ENCODE peak calls at places on chromosome 4, in eight cellular contexts. L is bronchial epithelial cell, M is lung, D is fibroblast of mammary gland, N is astrocyte of the spinal cord, O is spleen, X is AG04450, U is glutamatergic neuron. C is an unnamed sample.

GRCh38 chr4:187380181-187380581 is 615.4 kb upstream of the ZFP42 start:
- DNase-seq in L (peak), M (peak), D (peak), N (no peak), O (no peak), X (no peak), U (peak), C (no peak)

GRCh38 chr4:125519376-125520171 is 204.8 kb downstream of the FAT4 start:
- DNase-seq in L (no peak), M (no peak), D (no peak), N (no peak), O (no peak), X (no peak), U (no peak), C (no peak)

GRCh38 chr4:121876070-121876469 is 5.8 kb upstream of the BBS7 start:
- DNase-seq in L (no peak), M (no peak), D (no peak), N (no peak), O (no peak), X (no peak), U (no peak), C (no peak)

GRCh38 chr4:138919094-138919936 is 96.3 kb upstream of the NOCT start:
- DNase-seq in L (peak), M (peak), D (peak), N (peak), O (peak), X (peak), U (peak), C (peak)

GRCh38 chr4:178140326-178140915 is 698.2 kb upstream of the AGA start:
- DNase-seq in L (no peak), M (no peak), D (no peak), N (no peak), O (no peak), X (no peak), U (no peak), C (no peak)

GRCh38 chr4:184950117-184950830 is 68.0 kb upstream of the HELT start:
- DNase-seq in L (no peak), M (peak), D (no peak), N (no peak), O (no peak), X (no peak), U (no peak), C (no peak)

GRCh38 chr4:8727546-8728510 is 135.3 kb downstream of the CPZ start:
- DNase-seq in L (no peak), M (no peak), D (no peak), N (no peak), O (peak), X (no peak), U (no peak), C (no peak)

GRCh38 chr4:26741491-26741871 is 119.2 kb upstream of the STIM2 start:
- DNase-seq in L (no peak), M (no peak), D (no peak), N (no peak), O (no peak), X (no peak), U (no peak), C (no peak)

GRCh38 chr4:122458625-122459024 is 2.1 kb upstream of the IL2 start:
- DNase-seq in L (peak), M (no peak), D (peak), N (peak), O (no peak), X (no peak), U (no peak), C (no peak)

GRCh38 chr4:161172396-161173026 is 991.3 kb downstream of the FSTL5 start:
- DNase-seq in L (peak), M (no peak), D (no peak), N (no peak), O (no peak), X (no peak), U (no peak), C (no peak)

GRCh38 chr4:57116245-57116644 is 6.1 kb upstream of the IGFBP7 start:
- DNase-seq in L (no peak), M (no peak), D (no peak), N (no peak), O (no peak), X (no peak), U (no peak), C (no peak)

GRCh38 chr4:10983274-10983673 is 298.7 kb upstream of the CLNK start:
- DNase-seq in L (peak), M (no peak), D (no peak), N (no peak), O (peak), X (no peak), U (no peak), C (no peak)

GRCh38 chr4:78776031-78776728 is at the start of gene BMP2K:
- DNase-seq in L (peak), M (peak), D (peak), N (peak), O (peak), X (no peak), U (peak), C (no peak)

GRCh38 chr4:39932776-39933402 is 44.8 kb downstream of the PDS5A start:
- DNase-seq in L (no peak), M (no peak), D (no peak), N (no peak), O (no peak), X (no peak), U (no peak), C (no peak)

GRCh38 chr4:22122062-22122461 is 173.5 kb upstream of the KCNIP4 start:
- DNase-seq in L (no peak), M (no peak), D (no peak), N (no peak), O (no peak), X (no peak), U (no peak), C (no peak)

GRCh38 chr4:151917145-151917775 is 156.5 kb upstream of the GATB start:
- DNase-seq in L (no peak), M (no peak), D (peak), N (peak), O (no peak), X (no peak), U (no peak), C (no peak)

DNA sequence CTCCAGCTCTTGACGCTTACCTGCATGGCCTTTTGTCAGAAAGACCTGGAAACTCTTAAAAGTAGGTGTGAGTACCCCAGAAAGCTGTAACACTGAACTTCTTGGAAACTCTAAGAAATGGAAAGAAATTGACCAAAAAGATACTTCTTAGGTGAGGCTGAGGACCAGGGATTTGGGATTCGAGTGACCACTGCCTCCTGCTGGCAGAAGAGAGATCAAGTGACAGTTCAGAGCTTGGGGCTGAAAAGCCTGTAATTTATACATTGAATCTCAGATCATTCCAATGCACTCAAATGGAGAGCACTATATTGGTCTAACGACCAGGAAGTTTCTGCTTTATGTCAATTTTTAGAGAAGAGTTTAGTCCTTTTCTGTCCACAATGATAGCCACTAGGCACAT is 204.6 kb downstream of the PDGFRA start:
- DNase-seq in L (peak), M (no peak), D (peak), N (peak), O (no peak), X (no peak), U (no peak), C (no peak)
- TF ChIP-seq CTCF in L (peak), M (no peak), D (peak), N (peak), O (no peak), X (peak), U (peak), C (peak)

GRCh38 chr4:18691431-18692200 is 670.1 kb upstream of the LCORL start:
- DNase-seq in L (no peak), M (no peak), D (no peak), N (no peak), O (no peak), X (no peak), U (no peak), C (no peak)
- TF ChIP-seq CTCF in L (no peak), M (no peak), D (no peak), N (no peak), O (no peak), X (no peak), U (no peak), C (peak)

GRCh38 chr4:182179105-182179504 is 64.1 kb upstream of the TENM3 start:
- DNase-seq in L (no peak), M (no peak), D (peak), N (peak), O (no peak), X (peak), U (peak), C (no peak)
- TF ChIP-seq CTCF in L (no peak), M (no peak), D (no peak), N (no peak), O (no peak), X (no peak), U (no peak), C (no peak)

DNA sequence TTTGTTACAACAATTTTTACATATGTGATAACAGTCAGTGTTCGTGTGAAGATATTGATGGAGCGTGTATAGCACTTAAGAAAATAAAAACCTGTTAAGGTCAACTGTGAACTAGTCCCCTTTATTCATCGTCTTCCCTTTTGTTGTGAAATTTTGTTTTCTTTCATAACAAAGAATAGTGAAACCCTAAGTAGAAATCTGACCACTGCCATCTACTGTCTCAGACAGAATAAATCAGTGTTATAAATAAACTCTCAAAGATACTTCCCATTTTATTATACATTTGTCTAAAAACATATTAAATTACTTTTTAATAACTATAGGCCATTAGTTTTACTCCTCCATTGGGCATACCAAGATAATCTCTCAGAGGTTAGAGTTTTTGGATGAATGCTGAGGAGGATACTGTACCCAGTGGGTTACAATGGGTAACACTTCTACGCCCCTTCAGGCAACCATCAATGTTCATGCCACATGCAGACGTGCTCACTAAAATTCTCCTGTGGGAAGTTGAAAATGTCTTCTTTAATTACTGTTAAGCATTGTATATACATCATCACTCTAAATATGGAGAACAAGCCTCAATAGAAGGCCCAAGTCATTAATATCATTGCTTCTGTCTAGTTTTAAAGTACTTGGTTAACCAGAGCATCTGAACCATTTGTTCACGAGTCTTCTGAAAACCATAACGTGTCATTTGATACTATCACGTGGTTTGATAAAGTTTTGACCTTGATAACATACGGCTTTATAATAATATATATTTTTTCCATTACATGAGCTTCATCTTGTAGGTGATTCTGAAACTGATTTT is 171.2 kb downstream of the TMA16 start:
- DNase-seq in L (no peak), M (no peak), D (no peak), N (no peak), O (no peak), X (no peak), U (no peak), C (no peak)
- TF ChIP-seq CTCF in L (no peak), M (no peak), D (no peak), N (no peak), O (no peak), X (no peak), U (no peak), C (no peak)

GRCh38 chr4:7309176-7309575 is 116.8 kb downstream of the SORCS2 start:
- DNase-seq in L (no peak), M (no peak), D (no peak), N (no peak), O (no peak), X (no peak), U (no peak), C (no peak)

GRCh38 chr4:7306566-7306965 is 114.2 kb downstream of the SORCS2 start:
- DNase-seq in L (no peak), M (no peak), D (no peak), N (no peak), O (no peak), X (no peak), U (no peak), C (no peak)

GRCh38 chr4:7306021-7306420 is 113.7 kb downstream of the SORCS2 start:
- DNase-seq in L (no peak), M (no peak), D (no peak), N (no peak), O (no peak), X (no peak), U (no peak), C (no peak)

GRCh38 chr4:7306986-7307385 is 114.6 kb downstream of the SORCS2 start:
- DNase-seq in L (no peak), M (no peak), D (no peak), N (no peak), O (no peak), X (no peak), U (no peak), C (no peak)

DNA sequence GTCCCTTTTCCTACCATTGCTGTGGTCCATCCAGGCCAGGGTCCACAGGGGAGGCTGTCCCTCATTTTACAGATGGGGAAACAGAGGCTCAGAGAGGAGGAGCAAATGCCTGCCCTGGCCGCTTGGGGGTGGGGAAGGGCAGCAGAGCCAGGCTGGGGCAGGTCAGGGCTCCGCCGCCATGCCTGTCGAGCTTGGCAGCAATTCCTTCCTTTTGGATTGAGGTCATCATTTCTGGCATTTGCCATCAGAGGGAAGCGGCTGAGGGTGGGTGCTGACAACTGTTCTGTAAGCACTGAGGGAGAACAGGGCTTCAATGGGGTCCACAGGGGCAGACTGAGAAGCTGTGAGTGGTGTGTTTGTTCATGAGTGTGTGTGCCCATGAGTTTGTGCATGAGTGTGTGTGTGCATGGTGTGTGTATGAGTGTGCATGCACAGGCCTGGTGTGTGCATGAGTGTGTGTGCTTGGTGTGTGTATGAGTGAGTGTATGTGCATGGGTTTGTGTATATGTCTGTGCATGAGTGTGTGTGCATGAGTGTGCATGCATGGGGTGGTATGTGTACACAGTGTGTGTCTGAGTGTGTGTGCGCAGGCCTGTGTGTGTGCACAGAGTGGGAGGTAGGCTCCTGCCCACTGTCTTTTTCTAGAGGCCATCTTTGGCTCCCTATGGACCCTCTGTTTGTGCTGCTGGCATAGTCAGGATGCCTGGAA is 115.2 kb downstream of the SORCS2 start:
- DNase-seq in L (no peak), M (no peak), D (no peak), N (no peak), O (no peak), X (no peak), U (no peak), C (no peak)
- TF ChIP-seq CTCF in L (no peak), M (no peak), D (no peak), N (no peak), O (no peak), X (no peak), U (no peak), C (no peak)

C was measured in kidney epithelial cell.